ENCODE peak calls at places on chromosomes 5 and 9, in four cellular contexts. R is heart left ventricle, D is coronary artery, N is right atrium auricular region. L is an unnamed sample.

GRCh38 chr5:143037071-143037470 is 266.9 kb downstream of the ARHGAP26 start:
- DNase-seq in R (no peak), N (no peak), D (no peak), L (no peak)

GRCh38 chr5:82107277-82107676 is 135.5 kb downstream of the ATG10 start:
- DNase-seq in R (no peak), N (no peak), D (no peak), L (no peak)

GRCh38 chr5:35136386-35136785 is 88.6 kb upstream of the AGXT2 start:
- DNase-seq in D (no peak), R (no peak), N (no peak), L (no peak)

GRCh38 chr9:105308448-105309412 is 64.3 kb downstream of the SLC44A1 start:
- DNase-seq in R (no peak), D (no peak), N (no peak), L (no peak)

GRCh38 chr9:69822091-69822750 is 1.6 kb downstream of the CFAP95 start:
- DNase-seq in N (no peak), R (no peak), D (no peak), L (no peak)

GRCh38 chr5:153122416-153122815 is 368.1 kb upstream of the GRIA1 start:
- DNase-seq in N (no peak), R (no peak), D (no peak), L (no peak)

GRCh38 chr5:102678267-102679058 is 76.6 kb upstream of the PAM start:
- DNase-seq in R (no peak), N (no peak), D (no peak), L (peak)

GRCh38 chr5:61311056-61311455 is 21.0 kb upstream of the ZSWIM6 start:
- DNase-seq in N (no peak), D (no peak), R (no peak), L (no peak)

GRCh38 chr9:138052635-138053320 is 175.2 kb downstream of the CACNA1B start:
- DNase-seq in N (no peak), D (no peak), R (peak), L (no peak)

GRCh38 chr9:126664893-126665695 is 51.4 kb downstream of the LMX1B start:
- DNase-seq in D (no peak), N (no peak), R (no peak), L (no peak)

GRCh38 chr5:21654-22233 is 70.2 kb upstream of the PLEKHG4B start:
- DNase-seq in R (no peak), N (no peak), D (no peak), L (no peak)

GRCh38 chr5:35058395-35058794 is 10.6 kb upstream of the AGXT2 start:
- DNase-seq in D (no peak), N (no peak), R (no peak), L (no peak)

GRCh38 chr9:110626109-110626829 is 42.3 kb upstream of the MUSK start:
- DNase-seq in R (no peak), D (no peak), N (no peak), L (no peak)

GRCh38 chr9:85522459-85523092 is 219.2 kb downstream of the AGTPBP1 start:
- DNase-seq in R (peak), D (no peak), N (no peak), L (no peak)

GRCh38 chr5:154143121-154143725 is 47.3 kb upstream of the GALNT10 start:
- DNase-seq in R (no peak), D (no peak), N (no peak), L (peak)

GRCh38 chr5:88251048-88251711 is 17.5 kb downstream of the TMEM161B start:
- DNase-seq in D (no peak), N (no peak), R (no peak), L (peak)

GRCh38 chr9:38107405-38107804 is 38.4 kb upstream of the SHB start:
- DNase-seq in D (no peak), N (no peak), R (no peak), L (no peak)

GRCh38 chr9:126144617-126145456 is 181.8 kb upstream of the MVB12B start:
- DNase-seq in D (peak), R (no peak), N (peak), L (no peak)

GRCh38 chr5:1796371-1797108 is 3.1 kb downstream of the MRPL36 start:
- DNase-seq in R (no peak), N (no peak), D (no peak), L (no peak)

GRCh38 chr5:90338712-90339372 is 70.7 kb downstream of the CETN3 start:
- DNase-seq in N (no peak), R (no peak), D (no peak), L (no peak)

GRCh38 chr9:105299190-105299854 is 54.9 kb downstream of the SLC44A1 start:
- DNase-seq in N (peak), R (no peak), D (peak), L (peak)

GRCh38 chr5:143188083-143188482 is 215.4 kb downstream of the NR3C1 start:
- DNase-seq in R (no peak), N (no peak), D (no peak), L (no peak)

GRCh38 chr9:94867281-94867841 is 140.9 kb downstream of the AOPEP start:
- DNase-seq in N (peak), D (peak), R (no peak), L (peak)

GRCh38 chr9:89676281-89676680 is 71.5 kb downstream of the GADD45G start:
- DNase-seq in R (peak), N (no peak), D (no peak), L (no peak)

GRCh38 chr5:62093981-62094380 is 212.0 kb upstream of the KIF2A start:
- DNase-seq in N (no peak), R (no peak), D (no peak), L (peak)

GRCh38 chr5:142325677-142326479 is 1.1 kb upstream of the SPRY4 start:
- DNase-seq in N (peak), R (peak), D (no peak), L (no peak)

GRCh38 chr5:56039985-56040384 is 45.2 kb upstream of the IL6ST start:
- DNase-seq in D (no peak), R (no peak), N (no peak), L (no peak)

GRCh38 chr9:113986931-113987330 is 91.2 kb downstream of the AMBP start:
- DNase-seq in N (no peak), R (no peak), D (no peak), L (no peak)

GRCh38 chr5:112594060-112594850 is 143.4 kb upstream of the APC start:
- DNase-seq in R (no peak), D (no peak), N (no peak), L (no peak)

GRCh38 chr9:76564300-76564699 is 105.3 kb downstream of the GCNT1 start:
- DNase-seq in D (no peak), R (no peak), N (no peak), L (no peak)

GRCh38 chr5:107669543-107670027 is 1.2 kb downstream of the EFNA5 start:
- DNase-seq in D (no peak), N (no peak), R (peak), L (no peak)

GRCh38 chr9:108133680-108134079 is 644.1 kb upstream of the KLF4 start:
- DNase-seq in R (no peak), N (no peak), D (no peak), L (no peak)

GRCh38 chr5:16520806-16521205 is 55.2 kb upstream of the ZNF622 start:
- DNase-seq in R (no peak), N (no peak), D (no peak), L (no peak)

GRCh38 chr9:126796758-126797157 is 8.1 kb upstream of the ZBTB43 start:
- DNase-seq in D (no peak), R (no peak), N (no peak), L (no peak)

GRCh38 chr5:52010430-52010829 is 627.2 kb downstream of the ISL1 start:
- DNase-seq in N (no peak), R (no peak), D (no peak), L (no peak)

GRCh38 chr9:68844623-68845612 is 139.9 kb downstream of the PIP5K1B start:
- DNase-seq in N (peak), R (no peak), D (no peak), L (no peak)

GRCh38 chr5:13987843-13988464 is 43.5 kb upstream of the DNAH5 start:
- DNase-seq in D (no peak), R (no peak), N (peak), L (no peak)

GRCh38 chr5:56900858-56901578 is 8.4 kb upstream of the SETD9 start:
- DNase-seq in R (no peak), D (no peak), N (no peak), L (no peak)

GRCh38 chr5:152331718-152332117 is 73.4 kb downstream of the NMUR2 start:
- DNase-seq in R (no peak), D (no peak), N (no peak), L (no peak)

GRCh38 chr5:94911285-94911684 is 292.8 kb downstream of the SLF1 start:
- DNase-seq in N (no peak), D (no peak), R (no peak), L (no peak)

GRCh38 chr5:94903719-94904118 is 285.2 kb downstream of the SLF1 start:
- DNase-seq in R (no peak), D (no peak), N (no peak), L (peak)

GRCh38 chr5:94906750-94907149 is 288.3 kb downstream of the SLF1 start:
- DNase-seq in D (no peak), R (no peak), N (no peak), L (no peak)

GRCh38 chr5:94908889-94909480 is 290.5 kb downstream of the SLF1 start:
- DNase-seq in R (no peak), D (no peak), N (no peak), L (no peak)
- TF ChIP-seq CTCF in R (peak), D (no peak), N (peak), L (peak)

GRCh38 chr5:38168029-38168428 is 90.3 kb upstream of the EGFLAM start:
- DNase-seq in N (no peak), D (no peak), R (no peak), L (no peak)
- H3K4me3 ChIP-seq in N (no peak), D (no peak), R (no peak), L (no peak)

GRCh38 chr9:98707158-98708102 is 1.3 kb downstream of the GABBR2 start:
- DNase-seq in D (no peak), N (no peak), R (peak), L (peak)
- TF ChIP-seq CTCF in D (no peak), N (peak), R (peak), L (peak)

DNA sequence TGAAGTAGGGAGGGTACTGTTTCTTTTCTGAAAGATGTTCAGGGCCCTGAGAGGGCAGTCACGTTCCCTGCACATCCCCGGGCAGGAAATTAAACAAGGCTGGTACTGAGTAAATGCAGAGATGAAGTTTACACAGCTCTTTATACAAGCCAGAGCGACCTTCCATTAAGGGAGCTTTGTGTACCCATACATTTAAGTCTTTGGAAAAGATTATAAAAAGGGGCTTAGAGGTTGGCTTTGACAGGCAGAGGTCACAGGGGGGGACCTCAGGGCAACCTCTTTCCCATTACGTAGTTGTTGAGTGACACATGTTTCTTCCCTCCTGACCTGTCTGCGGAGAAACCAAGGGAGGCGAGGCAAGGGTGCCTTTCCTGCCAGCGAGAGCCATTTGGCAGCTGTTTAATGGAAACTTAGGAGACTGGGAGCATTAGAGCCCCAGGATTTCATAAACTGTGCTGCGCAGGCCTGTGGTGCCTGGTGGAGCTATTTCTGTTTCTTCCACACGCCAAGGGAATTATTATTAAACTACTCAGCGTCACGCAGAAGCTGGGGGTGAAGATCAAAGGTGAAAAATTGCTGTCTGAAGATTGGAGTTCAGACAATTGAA is 3.1 kb upstream of the SMIM32 start:
- DNase-seq in D (no peak), R (no peak), N (peak), L (peak)
- H3K4me3 ChIP-seq in D (no peak), R (no peak), N (no peak), L (no peak)

DNA sequence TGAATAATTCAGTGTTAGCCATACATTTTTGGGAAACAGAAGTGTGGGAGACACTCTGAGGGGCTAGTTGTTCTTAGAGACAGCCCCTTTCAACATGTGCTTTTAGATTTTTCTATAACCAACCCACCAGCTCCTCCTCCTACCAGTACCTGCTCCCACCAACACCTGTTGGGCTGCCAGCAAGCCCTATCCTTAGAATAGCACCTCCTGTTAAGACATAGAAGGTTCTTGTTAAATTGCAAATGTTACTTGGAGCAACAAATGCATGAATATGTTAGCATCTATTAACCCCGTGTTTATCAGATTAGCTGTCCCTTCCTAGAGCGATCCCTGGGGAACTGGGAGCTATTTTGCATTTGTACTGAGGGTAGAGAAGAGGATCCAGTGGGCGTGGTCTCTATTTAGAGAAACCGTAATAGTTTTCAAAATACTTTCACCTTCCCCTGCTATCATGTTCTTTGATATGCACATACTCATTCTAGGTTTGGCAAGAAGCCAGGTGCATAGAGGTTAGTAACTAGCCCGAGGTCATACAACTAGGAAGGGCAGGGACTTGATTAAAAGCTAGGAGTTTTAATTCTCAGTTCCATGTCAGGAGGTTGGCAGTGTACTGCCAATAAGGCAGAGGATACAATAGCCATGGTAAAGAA is 334.4 kb downstream of the KCTD16 start:
- DNase-seq in D (no peak), N (no peak), R (no peak), L (no peak)
- TF ChIP-seq CTCF in D (no peak), N (no peak), R (no peak), L (no peak)

GRCh38 chr9:135739271-135740220 is 37.6 kb downstream of the KCNT1 start:
- DNase-seq in N (no peak), D (no peak), R (no peak), L (no peak)

GRCh38 chr9:135734616-135735144 is 32.7 kb downstream of the KCNT1 start:
- DNase-seq in N (no peak), D (no peak), R (no peak), L (no peak)

GRCh38 chr9:135737840-135738521 is 36.0 kb downstream of the KCNT1 start:
- DNase-seq in D (no peak), N (no peak), R (no peak), L (no peak)

GRCh38 chr9:135736979-135737839 is 35.2 kb downstream of the KCNT1 start:
- DNase-seq in N (no peak), D (no peak), R (no peak), L (no peak)

GRCh38 chr9:135736265-135736978 is 34.4 kb downstream of the KCNT1 start:
- DNase-seq in D (no peak), N (no peak), R (no peak), L (no peak)
- H3K4me3 ChIP-seq in D (no peak), N (no peak), R (no peak), L (no peak)

L was measured in retinal pigment epithelial cell.